ENCODE peak calls at places on chromosomes 13 and 19, in seven cellular contexts. I is NCI-H1048; X is mesothelial cell of epicardium; L is SHP77; V is HFF-Myc; M is activated CD8-positive, alpha-beta T cell treated with anti-CD3 and anti-CD28 coated beads for 36 hours; J is midbrain. T is an unnamed sample.

GRCh38 chr19:10299545-10300458 is 9.8 kb downstream of the ZGLP1 start:
- DNase-seq in M (no peak), J (no peak), I (no peak), V (no peak), L (no peak), X (no peak), T (no peak)

GRCh38 chr19:19402656-19403372 is 2.7 kb upstream of the GATAD2A start:
- DNase-seq in X (no peak), V (no peak), L (no peak), I (no peak), J (no peak), M (no peak), T (no peak)

GRCh38 chr19:3604987-3605343 is 1.7 kb downstream of the TBXA2R start:
- DNase-seq in J (no peak), M (peak; percentile 74), I (no peak), V (no peak), L (no peak), X (no peak), T (no peak)

GRCh38 chr19:15276620-15277019 is 44.4 kb upstream of the EPHX3 start:
- DNase-seq in J (no peak), V (no peak), L (no peak), I (no peak), M (no peak), X (no peak), T (no peak)

GRCh38 chr19:52734340-52734892 is 428 bp downstream of the ZNF611 start:
- DNase-seq in L (no peak), J (no peak), I (no peak), X (no peak), V (no peak), M (no peak), T (peak; percentile 45)

GRCh38 chr13:106683179-106683578 is 115.2 kb upstream of the ARGLU1 start:
- DNase-seq in J (no peak), I (no peak), X (no peak), L (no peak), V (no peak), M (no peak), T (no peak)

GRCh38 chr13:49569993-49570689 is 15.2 kb downstream of the RCBTB1 start:
- DNase-seq in M (peak; percentile 35), I (peak; percentile 30), J (no peak), X (no peak), L (no peak), V (no peak), T (no peak)

GRCh38 chr19:7701049-7701653 is 780 bp downstream of the FCER2 start:
- DNase-seq in X (no peak), I (no peak), J (no peak), M (no peak), V (no peak), L (no peak), T (no peak)

GRCh38 chr13:26679945-26680516 is 80.6 kb downstream of the GPR12 start:
- DNase-seq in V (no peak), L (no peak), I (no peak), X (no peak), M (no peak), J (peak; percentile 11), T (no peak)

GRCh38 chr19:38394488-38394887 is 6.0 kb downstream of the SPRED3 start:
- DNase-seq in X (no peak), V (no peak), I (no peak), M (peak; percentile 92), J (no peak), L (no peak), T (no peak)

GRCh38 chr13:111480976-111481375 is 160.5 kb downstream of the TEX29 start:
- DNase-seq in J (no peak), V (no peak), M (no peak), L (peak; percentile 100), I (no peak), X (no peak), T (peak; percentile 20)

GRCh38 chr19:38615007-38615581 is 2.7 kb downstream of the MAP4K1 start:
- DNase-seq in V (no peak), I (no peak), L (no peak), J (no peak), M (no peak), X (no peak), T (no peak)

GRCh38 chr13:45341799-45342584 is 1.0 kb upstream of the TPT1 start:
- DNase-seq in X (no peak), J (peak; percentile 49), M (no peak), L (no peak), I (no peak), V (no peak), T (peak; percentile 57)

GRCh38 chr13:85430216-85430615 is 369.0 kb downstream of the SLITRK6 start:
- DNase-seq in V (no peak), X (no peak), I (no peak), L (no peak), J (no peak), M (no peak), T (no peak)

GRCh38 chr19:7461841-7462629 is 26.8 kb downstream of the PEX11G start:
- DNase-seq in L (no peak), M (no peak), J (no peak), X (no peak), V (no peak), I (no peak), T (no peak)

GRCh38 chr19:7507884-7508283 is 8.0 kb upstream of the ZNF358 start:
- DNase-seq in X (no peak), M (peak; percentile 51), V (no peak), L (peak; percentile 82), J (no peak), I (no peak), T (peak; percentile 80)

GRCh38 chr13:87235621-87236020 is 435.6 kb upstream of the SLITRK5 start:
- DNase-seq in M (no peak), J (no peak), I (no peak), L (no peak), X (no peak), V (no peak), T (no peak)

GRCh38 chr13:44692173-44692713 is 116.1 kb upstream of the TSC22D1 start:
- DNase-seq in M (no peak), I (no peak), J (no peak), L (no peak), X (no peak), V (no peak), T (no peak)

GRCh38 chr13:92573467-92574057 is 653.0 kb upstream of the GPC6 start:
- DNase-seq in V (no peak), L (no peak), I (peak; percentile 30), J (peak; percentile 28), X (no peak), M (no peak), T (no peak)

GRCh38 chr19:17784201-17785008 is 10.5 kb upstream of the B3GNT3 start:
- DNase-seq in X (peak; percentile 74), L (peak; percentile 49), I (no peak), V (no peak), M (peak; percentile 89), J (peak; percentile 53), T (peak; percentile 76)

GRCh38 chr19:49894879-49895565 is 1.7 kb downstream of the IL4I1 start:
- DNase-seq in X (no peak), V (no peak), L (no peak), M (peak; percentile 68), I (no peak), J (no peak), T (no peak)

GRCh38 chr19:45136507-45137178 is 24.1 kb downstream of the NKPD1 start:
- DNase-seq in J (no peak), L (no peak), M (no peak), X (no peak), I (no peak), V (no peak), T (no peak)

GRCh38 chr13:50127726-50128291 is 112.6 kb downstream of the KCNRG start:
- DNase-seq in M (peak; percentile 4), J (no peak), I (no peak), X (peak; percentile 53), V (no peak), L (no peak), T (no peak)

GRCh38 chr13:52850396-52851152 is 2.1 kb upstream of the PCDH8 start:
- DNase-seq in X (peak; percentile 85), J (peak; percentile 78), V (no peak), L (peak; percentile 64), I (peak; percentile 21), M (peak; percentile 61), T (peak; percentile 74)

GRCh38 chr13:45316210-45316799 is 24.7 kb downstream of the TPT1 start:
- DNase-seq in J (no peak), X (no peak), L (no peak), M (no peak), V (no peak), I (no peak), T (no peak)

GRCh38 chr13:19072543-19072942 is 109.1 kb downstream of the TUBA3C start:
- DNase-seq in I (no peak), J (no peak), L (no peak), M (no peak), X (no peak), V (no peak), T (peak; percentile 34)

GRCh38 chr19:45527731-45528130 is 20.5 kb downstream of the VASP start:
- DNase-seq in L (no peak), M (no peak), I (no peak), V (no peak), X (no peak), J (no peak), T (no peak)

GRCh38 chr19:4134351-4134750 is 10.4 kb upstream of the MAP2K2 start:
- DNase-seq in L (no peak), I (no peak), V (no peak), M (no peak), X (no peak), J (no peak), T (no peak)

GRCh38 chr19:54325194-54325621 is 12.2 kb upstream of the LILRA5 start:
- DNase-seq in X (no peak), M (peak; percentile 60), J (peak; percentile 66), V (peak; percentile 3), I (no peak), L (no peak), T (no peak)

GRCh38 chr13:37306778-37307544 is 201.5 kb upstream of the CSNK1A1L start:
- DNase-seq in M (no peak), I (no peak), V (peak; percentile 94), J (no peak), L (no peak), X (no peak), T (no peak)

GRCh38 chr13:28283600-28283999 is 145.3 kb downstream of the PAN3 start:
- DNase-seq in J (no peak), I (no peak), V (no peak), M (no peak), X (no peak), L (no peak), T (no peak)

GRCh38 chr19:3544742-3545668 is 6.0 kb downstream of the TEKTIP1 start:
- DNase-seq in V (no peak), L (peak; percentile 12), I (no peak), X (peak; percentile 82), M (peak; percentile 85), J (peak; percentile 84), T (peak; percentile 74)

GRCh38 chr19:47231215-47232054 is 436 bp upstream of the BBC3 start:
- DNase-seq in X (peak; percentile 91), I (peak; percentile 36), J (peak; percentile 82), L (peak; percentile 51), V (peak; percentile 66), M (peak; percentile 93), T (peak; percentile 91)

GRCh38 chr13:95481051-95481775 is 71.3 kb upstream of the CLDN10 start:
- DNase-seq in J (no peak), X (no peak), I (no peak), M (no peak), V (no peak), L (no peak), T (no peak)

GRCh38 chr19:13329766-13330165 is 176.5 kb downstream of the CACNA1A start:
- DNase-seq in M (no peak), J (no peak), L (no peak), V (no peak), I (no peak), X (no peak), T (no peak)

GRCh38 chr19:49421039-49421877 is 2.0 kb downstream of the PTH2 start:
- DNase-seq in I (peak; percentile 79), L (no peak), X (peak; percentile 74), M (peak; percentile 59), J (no peak), V (no peak), T (no peak)

GRCh38 chr19:15198006-15198356 is 2.8 kb downstream of the NOTCH3 start:
- DNase-seq in X (no peak), I (no peak), L (no peak), V (no peak), J (no peak), M (no peak), T (no peak)

GRCh38 chr19:36106441-36106840 is 4.5 kb upstream of the OVOL3 start:
- DNase-seq in V (no peak), X (no peak), M (no peak), I (no peak), J (no peak), L (no peak), T (no peak)